ENCODE peak calls at places on chromosomes 2 and 18, in four cellular contexts. S is adrenal gland, I is tibial nerve, Y is A549. C is an unnamed sample.
A peak's percentile ranks its signal among the peaks of the same experiment; 100 is the strongest.

GRCh38 chr18:24656571-24656971 is 196.1 kb downstream of the HRH4 start:
- DNase-seq in S (no peak), I (no peak), Y (no peak), C (no peak)

GRCh38 chr2:163734911-163735691 is 707 bp downstream of the FIGN start:
- DNase-seq in S (no peak), I (no peak), Y (peak; percentile 16), C (no peak)

GRCh38 chr2:46066591-46066990 is 230.6 kb upstream of the EPAS1 start:
- DNase-seq in S (no peak), I (no peak), Y (no peak), C (no peak)

GRCh38 chr18:34998677-34999076 is 42.5 kb upstream of the MAPRE2 start:
- DNase-seq in S (no peak), I (no peak), Y (no peak), C (no peak)

GRCh38 chr18:156514-157230 is 1.7 kb upstream of the USP14 start:
- DNase-seq in S (no peak), I (no peak), Y (no peak), C (no peak)

GRCh38 chr18:8351173-8351572 is 258.1 kb upstream of the RAB12 start:
- DNase-seq in S (no peak), I (no peak), Y (no peak), C (no peak)

GRCh38 chr2:42238644-42239288 is 69.6 kb downstream of the EML4 start:
- DNase-seq in S (peak; percentile 65), I (no peak), Y (peak; percentile 76), C (peak; percentile 78)

GRCh38 chr18:25814841-25815458 is 275.5 kb downstream of the SS18 start:
- DNase-seq in S (no peak), I (no peak), Y (no peak), C (no peak)

GRCh38 chr18:2853926-2854664 is 7.3 kb downstream of the EMILIN2 start:
- DNase-seq in S (no peak), I (no peak), Y (no peak), C (no peak)
- H3K4me3 ChIP-seq in S (no peak overlapping the region), I (no peak overlapping the region), Y (no peak overlapping the region), C (no peak overlapping the region)

GRCh38 chr2:96156011-96156820 is 11.0 kb upstream of the DUSP2 start:
- DNase-seq in S (no peak), I (no peak), Y (no peak), C (no peak)
- H3K4me1 ChIP-seq in S (no peaks in the 10 kb centered on the region), I (no peaks in the 10 kb centered on the region), Y (no peaks in the 10 kb centered on the region), C (no peaks in the 10 kb centered on the region)

GRCh38 chr2:11585071-11585470 is 51.2 kb downstream of the GREB1 start:
- DNase-seq in S (no peak), I (no peak), Y (no peak), C (no peak)

GRCh38 chr2:11590193-11590592 is 56.3 kb downstream of the GREB1 start:
- DNase-seq in S (no peak), I (no peak), Y (no peak), C (no peak)

GRCh38 chr2:11592671-11593574 is 59.1 kb downstream of the GREB1 start:
- DNase-seq in S (no peak), I (no peak), Y (no peak), C (no peak)

GRCh38 chr2:11588228-11589110 is 54.6 kb downstream of the GREB1 start:
- DNase-seq in S (no peak), I (no peak), Y (no peak), C (peak; percentile 48)

GRCh38 chr2:11589316-11589940 is 55.6 kb downstream of the GREB1 start:
- DNase-seq in S (no peak), I (no peak), Y (no peak), C (no peak)
- TF ChIP-seq CTCF in S (no peak), I (no peak), Y (peak; percentile 27), C (no peak)

GRCh38 chr2:215315301-215315700 is 3.4 kb downstream of the ATIC start:
- DNase-seq in S (no peak), I (no peak), Y (no peak), C (no peak)
- H3K4me3 ChIP-seq in S (no peak overlapping the region), I (no peak overlapping the region), Y (no peak overlapping the region), C (no peak overlapping the region)

DNA sequence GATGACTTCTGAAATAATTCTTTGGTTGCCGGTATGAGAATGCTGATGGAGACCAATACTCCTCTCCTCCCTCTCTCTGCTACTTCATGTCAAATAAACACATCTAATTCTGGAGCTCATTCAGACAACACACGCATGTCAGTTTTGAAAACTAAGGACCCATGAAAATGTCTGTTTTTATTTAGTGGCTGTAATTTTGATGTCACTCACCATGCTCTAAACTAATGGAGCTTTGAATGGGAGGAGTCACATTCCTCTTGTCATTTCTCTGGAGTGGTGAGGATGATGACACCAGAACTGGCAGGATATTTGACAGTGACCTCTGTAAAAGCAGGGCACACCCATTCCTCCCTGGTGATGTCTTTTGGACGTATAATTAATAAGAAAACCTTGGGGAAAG is 163.0 kb downstream of the PHLPP1 start:
- DNase-seq in S (no peak), I (no peak), Y (peak; percentile 13), C (no peak)
- H3K4me1 ChIP-seq in S (peaks cover 3% of the 10 kb centered on the region), I (no peaks in the 10 kb centered on the region), Y (peaks cover 80% of the 10 kb centered on the region), C (peaks cover 27% of the 10 kb centered on the region)

GRCh38 chr2:61135510-61135909 is 26.5 kb upstream of the C2orf74 start:
- DNase-seq in S (peak; percentile 37), I (no peak), Y (peak; percentile 61), C (no peak)
- TF ChIP-seq CTCF in S (peak; percentile 29), I (peak; percentile 28), Y (peak; percentile 69), C (no peak)

GRCh38 chr2:66508358-66509071 is 73.6 kb downstream of the MEIS1 start:
- DNase-seq in S (no peak), I (no peak), Y (no peak), C (peak; percentile 47)
- H3K4me3 ChIP-seq in S (peak overlapping the region; percentile 4), I (no peak overlapping the region), Y (no peak overlapping the region), C (peak overlapping the region; percentile 12)

C was measured in upper lobe of left lung.